ENCODE peak calls at places on chromosomes 12 and 14, in ten cellular contexts. S is M059J, K is NCI-H1694, L is HTR-8/SVneo, U is EL, M is HFF-Myc, H is left colon, F is GM23248, D is stromal cell of bone marrow, N is heart right ventricle. C is an unnamed sample.

GRCh38 chr12:121144416-121144914 is 11.8 kb downstream of the P2RX7 start:
- DNase-seq in D (peak), H (no peak), U (peak), L (no peak), N (no peak), S (peak), K (no peak), M (no peak), F (peak), C (no peak)

GRCh38 chr12:26734510-26735248 is 98.3 kb downstream of the ITPR2 start:
- DNase-seq in D (no peak), S (no peak), U (no peak), N (no peak), M (no peak), H (no peak), L (no peak), F (no peak), K (no peak), C (no peak)

GRCh38 chr14:94685166-94685581 is 73.0 kb downstream of the SERPINA3 start:
- DNase-seq in F (no peak), S (no peak), U (no peak), K (peak), L (no peak), N (no peak), M (no peak), D (no peak), H (no peak), C (no peak)

GRCh38 chr14:101368629-101369028 is 192.7 kb upstream of the DIO3 start:
- DNase-seq in F (no peak), U (no peak), M (no peak), D (no peak), L (no peak), K (no peak), S (no peak), H (no peak), N (no peak), C (no peak)

GRCh38 chr14:74763803-74764531 is 851 bp downstream of the YLPM1 start:
- DNase-seq in M (no peak), F (peak), K (no peak), U (peak), N (no peak), D (peak), H (peak), S (peak), L (peak), C (peak)

GRCh38 chr12:4215862-4216541 is 57.6 kb upstream of the CCND2 start:
- DNase-seq in D (no peak), K (no peak), H (no peak), U (no peak), N (no peak), M (no peak), S (no peak), F (no peak), L (no peak), C (no peak)

GRCh38 chr14:75496755-75497154 is 25.5 kb upstream of the BATF start:
- DNase-seq in F (no peak), U (no peak), N (no peak), S (no peak), L (no peak), H (no peak), K (no peak), D (no peak), M (no peak), C (no peak)

GRCh38 chr12:113477171-113477841 is 5.6 kb upstream of the LHX5 start:
- DNase-seq in N (no peak), F (no peak), M (no peak), K (no peak), L (no peak), D (no peak), S (no peak), H (no peak), U (no peak), C (no peak)

GRCh38 chr12:34108967-34109366 is 86.7 kb downstream of the ALG10 start:
- DNase-seq in H (no peak), F (no peak), U (no peak), N (no peak), S (no peak), L (no peak), K (no peak), D (no peak), M (no peak), C (no peak)

GRCh38 chr14:58878740-58879139 is 241.0 kb downstream of the DACT1 start:
- DNase-seq in U (peak), F (no peak), N (no peak), K (no peak), D (no peak), H (no peak), S (peak), M (no peak), L (no peak), C (no peak)

GRCh38 chr14:49621114-49621881 is 699 bp downstream of the MGAT2 start:
- DNase-seq in L (no peak), K (peak), N (peak), U (peak), S (peak), M (no peak), H (peak), D (no peak), F (peak), C (peak)